ENCODE peak calls at places on chromosomes 3 and 15, in five cellular contexts. One of them, this sample, is unnamed.

GRCh38 chr15:52340093-52340492 is 44.5 kb upstream of the MYO5C start:
- DNase-seq in heart right ventricle: no peak
- DNase-seq in GM10248: no peak
- DNase-seq in AG04450: no peak
- DNase-seq in A549: no peak
- DNase-seq in this sample: no peak

GRCh38 chr15:31235298-31236183 is 91.1 kb upstream of the KLF13 start:
- DNase-seq in AG04450: no peak
- DNase-seq in A549: peak; percentile 31
- DNase-seq in heart right ventricle: peak; percentile 82
- DNase-seq in GM10248: peak; percentile 63
- DNase-seq in this sample: peak; percentile 52

GRCh38 chr15:85831415-85832113 is 36.8 kb upstream of the KLHL25 start:
- DNase-seq in heart right ventricle: peak; percentile 47
- DNase-seq in GM10248: no peak
- DNase-seq in A549: peak; percentile 50
- DNase-seq in AG04450: no peak
- DNase-seq in this sample: peak; percentile 62

GRCh38 chr3:48528043-48528442 is 24.1 kb upstream of the SHISA5 start:
- DNase-seq in AG04450: no peak
- DNase-seq in heart right ventricle: no peak
- DNase-seq in A549: no peak
- DNase-seq in GM10248: no peak
- DNase-seq in this sample: no peak

GRCh38 chr15:98131924-98132323 is 171.4 kb downstream of the ARRDC4 start:
- DNase-seq in A549: no peak
- DNase-seq in heart right ventricle: no peak
- DNase-seq in AG04450: no peak
- DNase-seq in GM10248: no peak
- DNase-seq in this sample: peak; percentile 47

GRCh38 chr3:190552969-190553759 is 39.3 kb downstream of the IL1RAP start:
- DNase-seq in heart right ventricle: no peak
- DNase-seq in AG04450: no peak
- DNase-seq in A549: no peak
- DNase-seq in GM10248: no peak
- DNase-seq in this sample: no peak

GRCh38 chr15:45417303-45417950 is 39.1 kb upstream of the GATM start:
- DNase-seq in heart right ventricle: no peak
- DNase-seq in A549: no peak
- DNase-seq in AG04450: no peak
- DNase-seq in GM10248: no peak
- DNase-seq in this sample: no peak

GRCh38 chr15:34606545-34606944 is 23.1 kb upstream of the GOLGA8B start:
- DNase-seq in heart right ventricle: no peak
- DNase-seq in GM10248: no peak
- DNase-seq in AG04450: no peak
- DNase-seq in A549: no peak
- DNase-seq in this sample: peak; percentile 21

GRCh38 chr3:136266468-136266867 is 16.3 kb downstream of the PCCB start:
- DNase-seq in heart right ventricle: no peak
- DNase-seq in A549: peak; percentile 60
- DNase-seq in AG04450: peak; percentile 11
- DNase-seq in GM10248: peak; percentile 29
- DNase-seq in this sample: peak; percentile 69

GRCh38 chr3:136258199-136258598 is 8.1 kb downstream of the PCCB start:
- DNase-seq in heart right ventricle: no peak
- DNase-seq in A549: no peak
- DNase-seq in AG04450: no peak
- DNase-seq in GM10248: no peak
- DNase-seq in this sample: no peak

GRCh38 chr3:136263251-136263650 is 13.1 kb downstream of the PCCB start:
- DNase-seq in AG04450: no peak
- DNase-seq in GM10248: no peak
- DNase-seq in heart right ventricle: no peak
- DNase-seq in A549: no peak
- DNase-seq in this sample: no peak

GRCh38 chr3:136262559-136262958 is 12.4 kb downstream of the PCCB start:
- DNase-seq in GM10248: no peak
- DNase-seq in AG04450: no peak
- DNase-seq in A549: no peak
- DNase-seq in heart right ventricle: no peak
- DNase-seq in this sample: no peak

GRCh38 chr3:136261826-136262225 is 11.7 kb downstream of the PCCB start:
- DNase-seq in A549: no peak
- DNase-seq in heart right ventricle: no peak
- DNase-seq in AG04450: no peak
- DNase-seq in GM10248: no peak
- DNase-seq in this sample: no peak
- TF ChIP-seq CTCF in A549: no peak
- TF ChIP-seq CTCF in heart right ventricle: no peak
- TF ChIP-seq CTCF in AG04450: no peak
- TF ChIP-seq CTCF in GM10248: no peak
- TF ChIP-seq CTCF in this sample: no peak

GRCh38 chr15:71261418-71261817 is 146.1 kb downstream of the THSD4 start:
- DNase-seq in A549: no peak
- DNase-seq in heart right ventricle: no peak
- DNase-seq in GM10248: no peak
- DNase-seq in AG04450: no peak
- DNase-seq in this sample: no peak

GRCh38 chr15:71259866-71260265 is 144.6 kb downstream of the THSD4 start:
- DNase-seq in GM10248: no peak
- DNase-seq in A549: no peak
- DNase-seq in heart right ventricle: no peak
- DNase-seq in AG04450: no peak
- DNase-seq in this sample: no peak

GRCh38 chr15:71252036-71252898 is 137.0 kb downstream of the THSD4 start:
- DNase-seq in GM10248: no peak
- DNase-seq in A549: peak; percentile 96
- DNase-seq in heart right ventricle: no peak
- DNase-seq in AG04450: no peak
- DNase-seq in this sample: no peak

GRCh38 chr15:71254503-71254902 is 139.2 kb downstream of the THSD4 start:
- DNase-seq in heart right ventricle: no peak
- DNase-seq in GM10248: no peak
- DNase-seq in AG04450: no peak
- DNase-seq in A549: no peak
- DNase-seq in this sample: no peak

GRCh38 chr15:71256934-71257333 is 141.7 kb downstream of the THSD4 start:
- DNase-seq in AG04450: no peak
- DNase-seq in A549: no peak
- DNase-seq in GM10248: no peak
- DNase-seq in heart right ventricle: no peak
- DNase-seq in this sample: no peak
- TF ChIP-seq CTCF in AG04450: no peak
- TF ChIP-seq CTCF in A549: no peak
- TF ChIP-seq CTCF in GM10248: no peak
- TF ChIP-seq CTCF in heart right ventricle: no peak
- TF ChIP-seq CTCF in this sample: peak; percentile 3

GRCh38 chr15:60389261-60390077 is 8.3 kb downstream of the ANXA2 start:
- DNase-seq in AG04450: no peak
- DNase-seq in A549: no peak
- DNase-seq in heart right ventricle: no peak
- DNase-seq in GM10248: peak; percentile 42
- DNase-seq in this sample: no peak

GRCh38 chr15:60391722-60392340 is 6.0 kb downstream of the ANXA2 start:
- DNase-seq in AG04450: no peak
- DNase-seq in GM10248: no peak
- DNase-seq in heart right ventricle: no peak
- DNase-seq in A549: no peak
- DNase-seq in this sample: no peak

GRCh38 chr15:60392601-60392985 is 5.2 kb downstream of the ANXA2 start:
- DNase-seq in GM10248: no peak
- DNase-seq in A549: peak; percentile 92
- DNase-seq in heart right ventricle: no peak
- DNase-seq in AG04450: no peak
- DNase-seq in this sample: peak; percentile 89

GRCh38 chr15:60390231-60390630 is 7.6 kb downstream of the ANXA2 start:
- DNase-seq in GM10248: no peak
- DNase-seq in heart right ventricle: no peak
- DNase-seq in AG04450: no peak
- DNase-seq in A549: no peak
- DNase-seq in this sample: no peak

DNA sequence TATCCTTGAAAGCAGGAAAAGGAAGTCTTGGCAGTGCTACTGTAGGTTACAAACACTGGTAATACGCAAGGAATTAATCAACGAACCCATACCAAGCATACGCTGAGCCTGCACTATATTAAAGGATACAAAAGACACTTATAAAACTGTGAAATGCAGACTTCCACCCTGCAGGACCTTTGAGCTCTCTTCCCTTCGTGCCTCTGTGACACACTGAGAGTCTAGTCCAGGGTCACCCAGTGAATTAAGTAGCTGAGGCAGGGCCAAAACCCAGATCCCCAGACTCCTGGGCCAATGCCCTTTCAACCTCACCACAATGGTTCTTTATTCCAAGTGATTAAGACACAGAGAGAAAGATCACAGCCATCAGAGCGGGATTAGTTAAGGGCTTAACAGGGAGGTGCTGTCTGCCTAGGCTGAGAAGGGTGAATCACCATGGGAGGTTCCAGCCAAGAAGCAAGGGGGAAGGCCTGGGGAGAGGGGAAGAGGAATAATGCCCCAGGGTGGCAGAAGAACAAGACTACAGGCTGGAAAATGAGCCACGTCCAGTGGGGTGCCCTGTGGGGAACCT is 6.8 kb downstream of the ANXA2 start:
- DNase-seq in heart right ventricle: no peak
- DNase-seq in AG04450: no peak
- DNase-seq in GM10248: no peak
- DNase-seq in A549: peak; percentile 82
- DNase-seq in this sample: peak; percentile 93
- TF ChIP-seq CTCF in heart right ventricle: peak; percentile 12
- TF ChIP-seq CTCF in AG04450: peak; percentile 2
- TF ChIP-seq CTCF in GM10248: no peak
- TF ChIP-seq CTCF in A549: peak; percentile 30
- TF ChIP-seq CTCF in this sample: peak; percentile 21

DNA sequence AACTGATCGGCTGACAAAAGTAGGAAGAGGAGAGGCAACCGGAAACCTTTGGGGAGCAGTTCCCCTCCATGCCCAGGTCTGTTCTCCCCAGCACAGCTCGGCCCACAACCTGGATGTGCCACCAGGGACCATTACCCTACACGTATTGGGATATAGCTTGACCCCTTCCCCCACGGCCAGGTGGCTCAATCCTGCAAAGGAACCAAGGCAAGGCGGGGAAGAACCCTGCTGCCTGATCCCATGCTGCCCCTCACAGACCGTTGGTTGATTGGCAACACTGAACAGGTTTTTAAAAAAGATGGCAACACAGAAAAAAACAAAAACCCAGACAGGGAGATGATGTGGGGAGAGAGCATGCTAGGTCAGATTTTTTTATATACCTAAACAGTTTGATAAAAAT is 19.6 kb upstream of the TCAIM start:
- DNase-seq in GM10248: no peak
- DNase-seq in heart right ventricle: no peak
- DNase-seq in AG04450: no peak
- DNase-seq in A549: no peak
- DNase-seq in this sample: no peak
- TF ChIP-seq CTCF in GM10248: no peak
- TF ChIP-seq CTCF in heart right ventricle: no peak
- TF ChIP-seq CTCF in AG04450: no peak
- TF ChIP-seq CTCF in A549: no peak
- TF ChIP-seq CTCF in this sample: no peak

GRCh38 chr3:184299488-184300376 is 691 bp downstream of the PSMD2 start:
- DNase-seq in A549: no peak
- DNase-seq in GM10248: peak; percentile 8
- DNase-seq in AG04450: no peak
- DNase-seq in heart right ventricle: no peak
- DNase-seq in this sample: peak; percentile 65

GRCh38 chr3:184308744-184309143 is 5.7 kb upstream of the EIF4G1 start:
- DNase-seq in A549: no peak
- DNase-seq in heart right ventricle: no peak
- DNase-seq in AG04450: no peak
- DNase-seq in GM10248: no peak
- DNase-seq in this sample: no peak

GRCh38 chr3:184300377-184300717 is 1.3 kb downstream of the PSMD2 start:
- DNase-seq in AG04450: no peak
- DNase-seq in GM10248: no peak
- DNase-seq in heart right ventricle: no peak
- DNase-seq in A549: no peak
- DNase-seq in this sample: peak; percentile 74

GRCh38 chr3:184306573-184306972 is 7.5 kb downstream of the PSMD2 start:
- DNase-seq in heart right ventricle: no peak
- DNase-seq in A549: no peak
- DNase-seq in AG04450: no peak
- DNase-seq in GM10248: no peak
- DNase-seq in this sample: no peak

GRCh38 chr3:184305577-184305976 is 6.5 kb downstream of the PSMD2 start:
- DNase-seq in heart right ventricle: no peak
- DNase-seq in AG04450: no peak
- DNase-seq in GM10248: no peak
- DNase-seq in A549: peak; percentile 40
- DNase-seq in this sample: peak; percentile 38
- TF ChIP-seq CTCF in heart right ventricle: peak; percentile 20
- TF ChIP-seq CTCF in AG04450: peak; percentile 39
- TF ChIP-seq CTCF in GM10248: peak; percentile 40
- TF ChIP-seq CTCF in A549: peak; percentile 30
- TF ChIP-seq CTCF in this sample: peak; percentile 39

DNA sequence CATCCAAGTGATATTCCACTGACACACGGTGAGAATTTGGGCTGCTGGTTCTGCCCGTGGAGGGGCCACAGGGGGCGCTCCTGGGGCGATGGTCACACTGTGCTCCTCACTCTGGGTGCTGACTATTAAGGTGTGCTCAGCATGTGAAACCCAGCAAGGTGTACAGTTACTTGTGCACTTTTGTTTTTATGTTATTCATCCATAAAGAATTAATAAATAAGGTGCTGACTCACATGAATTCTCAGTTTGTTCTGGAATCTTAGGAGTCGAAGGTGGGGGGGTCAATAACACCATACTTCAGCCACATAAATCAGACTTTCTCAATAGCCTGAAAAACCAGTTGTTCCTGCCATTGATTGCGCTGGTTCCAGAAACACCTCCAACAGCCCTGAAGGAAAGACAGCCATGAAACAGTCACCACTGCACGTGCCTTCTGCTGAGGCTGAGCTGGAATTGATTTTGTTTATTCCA is 53.5 kb upstream of the SPATA12 start:
- DNase-seq in A549: no peak
- DNase-seq in GM10248: no peak
- DNase-seq in AG04450: no peak
- DNase-seq in heart right ventricle: no peak
- DNase-seq in this sample: peak; percentile 71
- TF ChIP-seq CTCF in A549: no peak
- TF ChIP-seq CTCF in GM10248: peak; percentile 27
- TF ChIP-seq CTCF in AG04450: peak; percentile 36
- TF ChIP-seq CTCF in heart right ventricle: no peak
- TF ChIP-seq CTCF in this sample: peak; percentile 33

DNA sequence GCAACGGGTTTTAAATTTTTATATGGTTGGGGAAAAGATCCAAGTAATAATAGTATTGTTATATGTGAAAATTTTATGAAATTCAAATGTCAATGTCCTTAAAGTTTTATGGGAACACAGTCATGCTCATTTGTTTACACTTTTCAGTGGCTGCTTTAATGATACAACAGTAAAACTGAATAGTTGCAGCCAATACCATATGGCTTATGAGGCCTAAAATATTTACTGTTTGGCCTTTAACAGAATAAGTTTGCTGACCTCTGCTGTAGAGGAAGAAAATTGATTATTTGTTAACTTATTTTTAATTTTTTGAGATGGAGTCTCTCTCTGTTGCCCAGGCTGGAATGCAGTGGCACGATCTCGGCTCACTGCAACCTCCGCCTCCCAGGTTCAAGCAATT is 44.7 kb downstream of the USP50 start:
- DNase-seq in GM10248: no peak
- DNase-seq in A549: no peak
- DNase-seq in AG04450: no peak
- DNase-seq in heart right ventricle: no peak
- DNase-seq in this sample: no peak
- TF ChIP-seq CTCF in GM10248: no peak
- TF ChIP-seq CTCF in A549: no peak
- TF ChIP-seq CTCF in AG04450: no peak
- TF ChIP-seq CTCF in heart right ventricle: no peak
- TF ChIP-seq CTCF in this sample: no peak

This sample was measured in fibroblast of mammary gland.